ENCODE peak calls at places on chromosomes 6 and 20, in five cellular contexts. D is mesenchymal stem cell, I is H9, A is neuronal stem cell, E is H1. C is an unnamed sample.

GRCh38 chr20:31871602-31871954 is 1.1 kb downstream of the TTLL9 start:
- DNase-seq in D (no peak), I (no peak), A (no peak), E (no peak), C (no peak)

GRCh38 chr6:110518281-110518623 is 41.8 kb upstream of the SLC22A16 start:
- DNase-seq in D (peak), I (no peak), A (no peak), E (no peak), C (no peak)

GRCh38 chr20:11718474-11719094 is 199.1 kb upstream of the BTBD3 start:
- DNase-seq in D (no peak), I (no peak), A (no peak), E (no peak), C (no peak)

GRCh38 chr20:2756056-2756611 is 44.3 kb downstream of the CPXM1 start:
- DNase-seq in D (peak), I (peak), A (peak), E (peak), C (peak)

GRCh38 chr6:41723936-41724637 is 11.3 kb downstream of the TFEB start:
- DNase-seq in D (no peak), I (no peak), A (no peak), E (no peak), C (no peak)

GRCh38 chr6:36600564-36601146 is 6.5 kb downstream of the SRSF3 start:
- DNase-seq in D (no peak), I (no peak), A (no peak), E (no peak), C (no peak)

GRCh38 chr20:32612351-32612750 is 27.2 kb upstream of the NOL4L start:
- DNase-seq in D (no peak), I (no peak), A (no peak), E (no peak), C (no peak)

GRCh38 chr20:45044084-45044573 is 56.8 kb downstream of the KCNS1 start:
- DNase-seq in D (peak), I (peak), A (peak), E (no peak), C (peak)

GRCh38 chr20:51062065-51062464 is 39.2 kb upstream of the KCNG1 start:
- DNase-seq in D (no peak), I (no peak), A (no peak), E (no peak), C (no peak)

GRCh38 chr20:34915131-34915530 is 38.7 kb downstream of the ACSS2 start:
- DNase-seq in D (no peak), I (no peak), A (no peak), E (no peak), C (no peak)

GRCh38 chr20:7765221-7765620 is 175.0 kb downstream of the HAO1 start:
- DNase-seq in D (no peak), I (no peak), A (no peak), E (no peak), C (no peak)

GRCh38 chr6:137363805-137364138 is 130.4 kb downstream of the OLIG3 start:
- DNase-seq in D (no peak), I (no peak), A (no peak), E (no peak), C (no peak)

GRCh38 chr20:951384-952169 is 35.4 kb upstream of the ANGPT4 start:
- DNase-seq in D (no peak), I (no peak), A (no peak), E (no peak), C (peak)

GRCh38 chr20:25308083-25308491 is 60.2 kb downstream of the PYGB start:
- DNase-seq in D (no peak), I (no peak), A (no peak), E (no peak), C (no peak)

GRCh38 chr20:3923818-3924217 is 34.6 kb downstream of the PANK2 start:
- DNase-seq in D (peak), I (no peak), A (no peak), E (no peak), C (no peak)

GRCh38 chr20:51926670-51927305 is 124.5 kb upstream of the SALL4 start:
- DNase-seq in D (peak), I (no peak), A (no peak), E (no peak), C (no peak)

GRCh38 chr20:17835240-17835940 is 133.2 kb downstream of the SNX5 start:
- DNase-seq in D (peak), I (no peak), A (no peak), E (no peak), C (peak)

GRCh38 chr6:74606488-74607135 is 599.2 kb downstream of the COL12A1 start:
- DNase-seq in D (peak), I (no peak), A (no peak), E (no peak), C (peak)

GRCh38 chr6:22442826-22443225 is 126.5 kb upstream of the HDGFL1 start:
- DNase-seq in D (peak), I (no peak), A (no peak), E (no peak), C (no peak)

GRCh38 chr6:138036111-138036510 is 71.1 kb downstream of the PERP start:
- DNase-seq in D (no peak), I (peak), A (no peak), E (no peak), C (no peak)

GRCh38 chr6:145809785-145810184 is 4.8 kb downstream of the FBXO30 start:
- DNase-seq in D (peak), I (no peak), A (no peak), E (no peak), C (no peak)

GRCh38 chr6:129749749-129750120 is 39.8 kb upstream of the ARHGAP18 start:
- DNase-seq in D (peak), I (no peak), A (no peak), E (no peak), C (no peak)

GRCh38 chr20:46375771-46376170 is 30.6 kb downstream of the ELMO2 start:
- DNase-seq in D (no peak), I (no peak), A (no peak), E (no peak), C (no peak)

GRCh38 chr6:41170547-41171160 is 7.7 kb upstream of the TREM2 start:
- DNase-seq in D (no peak), I (peak), A (no peak), E (peak), C (no peak)

GRCh38 chr6:15218401-15218800 is 27.5 kb upstream of the JARID2 start:
- DNase-seq in D (no peak), I (no peak), A (no peak), E (no peak), C (no peak)
- H2BK120ac ChIP-seq in D (no peak), I (no peak), A (no peak), E (no peak), C (peak)

DNA sequence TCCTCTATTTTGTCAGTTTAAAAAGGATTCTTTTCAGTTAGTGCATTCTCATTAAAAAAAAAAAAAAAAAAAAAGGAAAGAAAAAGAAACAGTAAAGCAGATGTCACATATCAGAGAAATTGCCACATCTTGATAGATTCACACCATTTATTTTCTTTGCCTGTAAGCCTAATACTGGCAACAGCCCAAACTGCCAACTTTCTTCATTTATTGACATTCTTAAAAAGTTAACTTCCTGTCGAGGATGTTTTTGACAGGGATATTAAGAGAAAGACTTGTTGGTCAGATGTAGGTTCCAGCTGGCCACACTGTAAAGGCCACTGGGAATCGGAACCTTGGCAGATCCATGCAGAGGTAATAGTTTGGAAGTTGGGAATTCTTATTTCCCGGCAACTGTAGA is 332.6 kb downstream of the NRN1 start:
- DNase-seq in D (peak), I (no peak), A (no peak), E (no peak), C (no peak)
- H2BK12ac ChIP-seq in D (no peak), I (no peak), A (no peak), E (no peak), C (no peak)

DNA sequence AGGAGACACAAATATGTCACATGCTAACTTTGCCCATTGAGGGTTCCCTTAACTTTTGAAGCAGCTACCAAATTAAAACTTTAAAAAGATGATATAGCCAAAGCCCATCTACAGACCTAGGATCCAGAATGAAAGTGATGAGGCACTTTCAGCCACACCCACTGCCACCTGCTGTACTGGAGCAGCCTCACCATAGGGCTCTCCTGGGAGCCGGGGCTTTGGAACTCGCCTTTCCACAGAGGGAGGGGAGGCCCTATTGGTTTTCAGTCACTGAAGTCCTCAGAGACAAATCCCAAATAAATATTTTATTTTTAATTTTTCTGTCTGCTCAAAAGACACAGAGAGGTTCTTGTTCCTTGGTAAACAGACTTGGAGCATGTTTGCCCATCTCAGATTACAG is 238.1 kb upstream of the TAB2 start:
- DNase-seq in D (no peak), I (no peak), A (no peak), E (no peak), C (no peak)
- H2BK120ac ChIP-seq in D (no peak), I (no peak), A (no peak), E (no peak), C (peak)

GRCh38 chr6:67231092-67231491 is 1404.0 kb upstream of the ADGRB3 start:
- DNase-seq in D (no peak), I (no peak), A (no peak), E (no peak), C (no peak)
- H2BK12ac ChIP-seq in D (no peak), I (no peak), A (no peak), E (no peak), C (no peak)

GRCh38 chr6:165511807-165512206 is 151.2 kb downstream of the PDE10A start:
- DNase-seq in D (no peak), I (no peak), A (no peak), E (no peak), C (no peak)

GRCh38 chr6:165519316-165519715 is 143.7 kb downstream of the PDE10A start:
- DNase-seq in D (peak), I (no peak), A (no peak), E (no peak), C (no peak)

GRCh38 chr6:165515963-165516624 is 146.9 kb downstream of the PDE10A start:
- DNase-seq in D (peak), I (no peak), A (no peak), E (no peak), C (peak)

GRCh38 chr6:165514621-165515020 is 148.4 kb downstream of the PDE10A start:
- DNase-seq in D (no peak), I (no peak), A (no peak), E (no peak), C (no peak)
- H2BK120ac ChIP-seq in D (no peak), I (no peak), A (no peak), E (no peak), C (no peak)

DNA sequence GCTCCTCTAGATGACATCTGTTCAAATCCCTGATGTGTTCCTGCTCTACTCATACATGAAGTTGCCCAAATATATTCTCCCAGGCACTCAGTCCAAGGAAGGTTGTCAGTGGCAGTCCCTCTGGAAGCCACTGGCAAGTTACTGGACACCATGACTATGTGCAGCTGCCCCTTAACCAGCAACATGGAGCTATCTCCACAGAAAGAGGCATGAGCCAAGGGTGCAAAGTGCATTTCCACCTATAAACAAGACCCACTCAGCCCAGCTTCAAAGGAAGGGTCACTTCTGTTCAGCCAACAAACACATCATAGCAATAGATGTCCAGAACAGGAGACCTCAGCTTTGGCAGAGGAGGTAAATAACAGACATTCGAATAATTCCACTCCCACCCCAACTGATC is 217.6 kb upstream of the PMEPA1 start:
- DNase-seq in D (no peak), I (no peak), A (no peak), E (no peak), C (no peak)
- H2BK12ac ChIP-seq in D (no peak), I (no peak), A (no peak), E (no peak), C (no peak)

GRCh38 chr20:53785320-53785719 is 191.7 kb upstream of the ZNF217 start:
- DNase-seq in D (no peak), I (no peak), A (no peak), E (no peak), C (no peak)

GRCh38 chr20:53786445-53787267 is 193.0 kb upstream of the ZNF217 start:
- DNase-seq in D (no peak), I (no peak), A (no peak), E (no peak), C (no peak)

GRCh38 chr20:53788253-53789022 is 194.8 kb upstream of the ZNF217 start:
- DNase-seq in D (no peak), I (no peak), A (no peak), E (no peak), C (no peak)

GRCh38 chr20:53783768-53784167 is 190.1 kb upstream of the ZNF217 start:
- DNase-seq in D (no peak), I (no peak), A (no peak), E (no peak), C (no peak)

DNA sequence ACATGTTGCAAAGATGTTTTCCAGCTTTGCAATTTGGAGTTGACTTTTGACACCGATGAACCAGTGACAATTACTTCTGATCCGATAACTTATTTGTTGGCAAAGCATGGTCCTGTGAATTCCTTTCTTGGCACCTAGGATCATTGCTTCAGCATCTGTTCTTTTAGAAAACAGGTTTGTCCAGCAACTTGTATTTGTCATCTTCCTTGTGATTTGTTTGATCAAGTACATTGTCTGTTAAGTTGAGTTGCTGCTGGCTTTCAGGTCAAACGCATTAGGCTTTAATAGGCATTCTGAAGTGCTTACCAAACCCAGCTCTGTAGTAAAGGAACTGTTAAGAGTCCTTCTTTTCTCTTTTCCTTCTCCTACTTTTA is 192.4 kb upstream of the ZNF217 start:
- DNase-seq in D (no peak), I (no peak), A (no peak), E (no peak), C (peak)
- H2BK120ac ChIP-seq in D (no peak), I (no peak), A (no peak), E (no peak), C (no peak)

GRCh38 chr20:23920408-23920780 is 40.8 kb upstream of the CST5 start:
- DNase-seq in D (no peak), I (no peak), A (no peak), E (no peak), C (no peak)
- H2BK12ac ChIP-seq in D (no peak), I (no peak), A (no peak), E (no peak), C (no peak)

GRCh38 chr6:7377961-7378360 is 11.6 kb downstream of the CAGE1 start:
- DNase-seq in D (no peak), I (no peak), A (no peak), E (no peak), C (no peak)
- H2BK120ac ChIP-seq in D (no peak), I (no peak), A (no peak), E (no peak), C (no peak)

DNA sequence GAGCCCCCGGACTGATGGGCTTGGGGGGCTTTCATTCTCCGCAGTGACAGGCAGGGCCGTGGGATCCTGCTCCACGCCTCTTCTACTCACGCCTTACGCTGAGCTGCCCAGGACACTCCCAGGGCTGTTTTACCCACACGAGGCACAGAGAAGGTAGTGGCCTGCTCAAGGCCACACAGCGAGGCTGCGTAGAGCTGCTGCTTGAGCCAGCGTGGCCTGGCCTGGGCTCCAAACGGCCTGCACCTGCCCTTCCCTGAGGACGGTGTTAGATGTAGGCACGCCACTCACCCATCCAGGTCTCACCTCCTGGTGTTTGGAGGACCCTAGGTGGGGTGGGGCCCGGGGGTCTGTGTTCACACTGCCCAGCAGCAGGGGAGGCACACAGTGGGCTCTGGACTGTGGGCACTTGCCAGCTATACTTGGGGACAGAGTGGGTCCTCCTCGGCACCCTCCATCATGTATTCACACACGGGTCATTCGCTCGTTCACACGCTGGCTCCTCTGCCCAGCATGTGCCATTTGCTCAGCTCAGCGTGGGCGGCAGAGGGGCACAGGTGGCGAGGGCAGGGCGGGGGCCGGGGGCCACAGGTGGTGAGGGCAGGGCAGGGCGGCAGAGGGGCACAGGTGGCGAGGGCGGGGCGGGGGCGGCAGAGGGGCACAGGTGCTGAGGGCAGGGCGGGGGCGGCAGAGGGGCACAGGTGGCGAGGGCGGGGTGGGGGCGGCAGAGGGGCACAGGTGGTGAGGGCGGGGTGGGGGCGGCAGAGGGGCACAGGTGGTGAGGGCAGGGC is 18.4 kb upstream of the RBBP8NL start:
- DNase-seq in D (no peak), I (no peak), A (no peak), E (no peak), C (no peak)
- H2BK12ac ChIP-seq in D (no peak), I (no peak), A (no peak), E (no peak), C (no peak)